ENCODE peak calls at places on chromosome 6, in ten cellular contexts. W, G, K, D, M, H, L, P, U and J are unnamed samples.
A peak's percentile ranks its signal among the peaks of the same experiment; 100 is the strongest.

GRCh38 chr6:5950448-5950847 is 56.3 kb downstream of the NRN1 start:
- DNase-seq in W (no peak), H (no peak), U (no peak), L (no peak), D (no peak), K (no peak), G (peak; percentile 36), P (no peak), M (no peak), J (no peak)

GRCh38 chr6:82118150-82118562 is 129.4 kb downstream of the IBTK start:
- DNase-seq in G (peak; percentile 18), H (no peak), U (no peak), D (no peak), P (no peak), L (no peak), W (peak; percentile 48), K (no peak), M (no peak), J (no peak)

GRCh38 chr6:108565893-108566292 is 5.2 kb downstream of the FOXO3 start:
- DNase-seq in L (peak; percentile 44), W (peak; percentile 84), H (no peak), M (peak; percentile 27), U (peak; percentile 44), K (no peak), G (peak; percentile 92), P (no peak), D (no peak), J (no peak)

GRCh38 chr6:49966334-49966733 is 2.4 kb upstream of the DEFB114 start:
- DNase-seq in U (no peak), K (no peak), D (no peak), P (no peak), L (no peak), G (no peak), H (no peak), W (no peak), M (no peak), J (no peak)

GRCh38 chr6:37005061-37005810 is at the start of gene FGD2:
- DNase-seq in G (no peak), L (peak; percentile 88), D (no peak), W (no peak), H (no peak), U (peak; percentile 36), K (no peak), M (peak; percentile 82), P (no peak), J (no peak)

GRCh38 chr6:153096031-153096430 is 35.1 kb downstream of the RGS17 start:
- DNase-seq in K (no peak), G (no peak), H (no peak), L (no peak), W (no peak), M (no peak), D (no peak), U (no peak), P (no peak), J (no peak)

GRCh38 chr6:150881911-150882481 is 16.5 kb downstream of the MTHFD1L start:
- DNase-seq in M (no peak), K (no peak), G (peak; percentile 72), H (peak; percentile 34), U (no peak), P (no peak), L (no peak), D (no peak), W (peak; percentile 97), J (no peak)

GRCh38 chr6:23245559-23245958 is 676.2 kb downstream of the HDGFL1 start:
- DNase-seq in H (no peak), D (no peak), L (no peak), U (no peak), K (no peak), P (no peak), W (peak; percentile 12), M (no peak), G (no peak), J (no peak)

GRCh38 chr6:69789573-69789972 is 7.2 kb downstream of the LMBRD1 start:
- DNase-seq in P (no peak), H (no peak), L (no peak), W (no peak), D (no peak), G (no peak), M (no peak), U (no peak), K (no peak), J (no peak)

GRCh38 chr6:19135706-19136105 is 701.5 kb upstream of the ID4 start:
- DNase-seq in M (no peak), K (no peak), W (no peak), U (no peak), H (no peak), G (no peak), D (no peak), P (no peak), L (no peak), J (no peak)

GRCh38 chr6:24566020-24566752 is 71.4 kb downstream of the ALDH5A1 start:
- DNase-seq in P (no peak), D (no peak), G (no peak), W (peak; percentile 12), U (no peak), L (no peak), K (no peak), H (no peak), M (no peak), J (no peak)

GRCh38 chr6:143965503-143966171 is 42.4 kb downstream of the PLAGL1 start:
- DNase-seq in G (peak; percentile 53), D (no peak), U (peak; percentile 48), H (no peak), P (no peak), W (peak; percentile 86), L (no peak), K (no peak), M (no peak), J (no peak)

GRCh38 chr6:158011478-158011920 is 29.8 kb downstream of the SYNJ2 start:
- DNase-seq in P (no peak), D (no peak), U (no peak), K (no peak), H (no peak), G (no peak), M (no peak), W (peak; percentile 25), L (no peak), J (no peak)

GRCh38 chr6:159836294-159837140 is 36.4 kb downstream of the PNLDC1 start:
- DNase-seq in D (no peak), W (no peak), H (no peak), G (no peak), M (no peak), P (no peak), L (no peak), K (no peak), U (no peak), J (no peak)

GRCh38 chr6:3347826-3348225 is 89.1 kb downstream of the PSMG4 start:
- DNase-seq in U (no peak), M (no peak), D (no peak), W (no peak), L (no peak), P (no peak), K (no peak), H (no peak), G (no peak), J (no peak)

GRCh38 chr6:167781066-167781767 is 45.5 kb upstream of the AFDN start:
- DNase-seq in U (no peak), W (no peak), H (no peak), P (no peak), K (no peak), D (no peak), G (peak; percentile 17), M (no peak), L (no peak), J (no peak)

GRCh38 chr6:87731818-87732661 is 30.0 kb upstream of the AKIRIN2 start:
- DNase-seq in M (no peak), D (peak; percentile 36), U (peak; percentile 72), K (no peak), P (no peak), G (peak; percentile 99), H (peak; percentile 86), L (no peak), W (peak; percentile 95), J (peak; percentile 96)

GRCh38 chr6:137213331-137213740 is 5.8 kb downstream of the IFNGR1 start:
- DNase-seq in K (no peak), L (no peak), M (no peak), G (no peak), H (no peak), D (no peak), U (no peak), P (no peak), W (no peak), J (no peak)

GRCh38 chr6:44452725-44453124 is 65.2 kb downstream of the CDC5L start:
- DNase-seq in P (no peak), D (no peak), K (no peak), M (no peak), G (peak; percentile 61), H (no peak), U (no peak), L (no peak), W (peak; percentile 81), J (no peak)

GRCh38 chr6:145890422-145890821 is 73.7 kb downstream of the SHPRH start:
- DNase-seq in W (no peak), L (no peak), G (no peak), M (no peak), P (no peak), K (no peak), D (no peak), U (no peak), H (no peak), J (no peak)

GRCh38 chr6:29839917-29840316 is 12.3 kb downstream of the HLA-G start:
- DNase-seq in W (no peak), U (no peak), D (no peak), L (no peak), K (no peak), P (no peak), G (no peak), H (no peak), M (no peak), J (no peak)

GRCh38 chr6:12222405-12223366 is 67.5 kb upstream of the EDN1 start:
- DNase-seq in H (no peak), P (no peak), D (no peak), K (no peak), U (no peak), L (no peak), W (no peak), G (no peak), M (no peak), J (no peak)

GRCh38 chr6:110859335-110859792 is 15.2 kb upstream of the AMD1 start:
- DNase-seq in G (no peak), L (no peak), W (no peak), D (no peak), K (no peak), U (peak; percentile 84), M (peak; percentile 19), H (no peak), P (no peak), J (no peak)